ENCODE peak calls at places on chromosomes 2 and 18, in ten cellular contexts. One of them, this sample, is unnamed.

GRCh38 chr2:54880428-54880827 is 157.0 kb downstream of the EML6 start:
- DNase-seq in spleen: no peak
- DNase-seq in omental fat pad: no peak
- DNase-seq in AG08396: no peak
- DNase-seq in left lobe of liver: no peak
- DNase-seq in NCI-H82: peak
- DNase-seq in colonic mucosa: no peak
- DNase-seq in dorsolateral prefrontal cortex: no peak
- DNase-seq in T-cell: no peak
- DNase-seq in AG20443: no peak
- DNase-seq in this sample: no peak

GRCh38 chr2:64604929-64605550 is 48.7 kb downstream of the SERTAD2 start:
- DNase-seq in dorsolateral prefrontal cortex: no peak
- DNase-seq in omental fat pad: no peak
- DNase-seq in AG08396: no peak
- DNase-seq in spleen: no peak
- DNase-seq in NCI-H82: no peak
- DNase-seq in left lobe of liver: peak
- DNase-seq in T-cell: no peak
- DNase-seq in colonic mucosa: peak
- DNase-seq in AG20443: peak
- DNase-seq in this sample: no peak

GRCh38 chr2:197673142-197673541 is 2.2 kb downstream of the RFTN2 start:
- DNase-seq in NCI-H82: no peak
- DNase-seq in T-cell: no peak
- DNase-seq in spleen: no peak
- DNase-seq in left lobe of liver: no peak
- DNase-seq in dorsolateral prefrontal cortex: no peak
- DNase-seq in AG08396: no peak
- DNase-seq in colonic mucosa: no peak
- DNase-seq in AG20443: no peak
- DNase-seq in omental fat pad: no peak
- DNase-seq in this sample: no peak

GRCh38 chr2:20425371-20425881 is 21.4 kb upstream of the RHOB start:
- DNase-seq in spleen: no peak
- DNase-seq in dorsolateral prefrontal cortex: no peak
- DNase-seq in AG08396: no peak
- DNase-seq in T-cell: no peak
- DNase-seq in omental fat pad: no peak
- DNase-seq in AG20443: no peak
- DNase-seq in NCI-H82: no peak
- DNase-seq in left lobe of liver: peak
- DNase-seq in colonic mucosa: peak
- DNase-seq in this sample: peak

GRCh38 chr2:30361751-30362394 is 85.2 kb upstream of the LCLAT1 start:
- DNase-seq in AG08396: no peak
- DNase-seq in colonic mucosa: no peak
- DNase-seq in dorsolateral prefrontal cortex: no peak
- DNase-seq in AG20443: no peak
- DNase-seq in NCI-H82: no peak
- DNase-seq in T-cell: no peak
- DNase-seq in spleen: no peak
- DNase-seq in left lobe of liver: no peak
- DNase-seq in omental fat pad: no peak
- DNase-seq in this sample: peak

GRCh38 chr2:15584767-15585469 is 6.8 kb upstream of the DDX1 start:
- DNase-seq in AG20443: peak
- DNase-seq in left lobe of liver: no peak
- DNase-seq in colonic mucosa: no peak
- DNase-seq in NCI-H82: no peak
- DNase-seq in AG08396: peak
- DNase-seq in T-cell: no peak
- DNase-seq in omental fat pad: no peak
- DNase-seq in spleen: no peak
- DNase-seq in dorsolateral prefrontal cortex: no peak
- DNase-seq in this sample: no peak

GRCh38 chr18:44679912-44680270 is 797 bp upstream of the SETBP1 start:
- DNase-seq in dorsolateral prefrontal cortex: no peak
- DNase-seq in AG08396: peak
- DNase-seq in colonic mucosa: peak
- DNase-seq in omental fat pad: no peak
- DNase-seq in spleen: peak
- DNase-seq in AG20443: peak
- DNase-seq in NCI-H82: peak
- DNase-seq in T-cell: no peak
- DNase-seq in left lobe of liver: peak
- DNase-seq in this sample: peak

GRCh38 chr2:179235463-179236108 is 29.0 kb downstream of the SESTD1 start:
- DNase-seq in omental fat pad: no peak
- DNase-seq in dorsolateral prefrontal cortex: no peak
- DNase-seq in colonic mucosa: no peak
- DNase-seq in left lobe of liver: no peak
- DNase-seq in T-cell: no peak
- DNase-seq in NCI-H82: no peak
- DNase-seq in spleen: no peak
- DNase-seq in AG08396: no peak
- DNase-seq in AG20443: peak
- DNase-seq in this sample: no peak